ENCODE peak calls at places on chromosome 18, in ten cellular contexts. One of them, this sample, is unnamed.

GRCh38 chr18:33577688-33578370 is at the start of gene ASXL3:
- DNase-seq in tibial artery: peak; percentile 41
- DNase-seq in endodermal cell: peak; percentile 61
- DNase-seq in AG20443: peak; percentile 53
- DNase-seq in MV-4-11: no peak
- DNase-seq in psoas muscle: peak; percentile 37
- DNase-seq in NCI-H1105 treated with DMSO at 0.1 percent for 48 hours: peak; percentile 43
- DNase-seq in brain pericyte: no peak
- DNase-seq in HFF-Myc: no peak
- DNase-seq in hippocampal formation: peak; percentile 78
- DNase-seq in this sample: no peak

GRCh38 chr18:55787674-55788073 is 199.7 kb upstream of the TCF4 start:
- DNase-seq in tibial artery: no peak
- DNase-seq in endodermal cell: no peak
- DNase-seq in AG20443: no peak
- DNase-seq in MV-4-11: no peak
- DNase-seq in psoas muscle: no peak
- DNase-seq in NCI-H1105 treated with DMSO at 0.1 percent for 48 hours: no peak
- DNase-seq in brain pericyte: no peak
- DNase-seq in HFF-Myc: no peak
- DNase-seq in hippocampal formation: no peak
- DNase-seq in this sample: no peak

GRCh38 chr18:49017813-49018552 is 67.2 kb upstream of the SMAD7 start:
- DNase-seq in tibial artery: no peak
- DNase-seq in endodermal cell: peak; percentile 47
- DNase-seq in AG20443: peak; percentile 4
- DNase-seq in MV-4-11: no peak
- DNase-seq in psoas muscle: no peak
- DNase-seq in NCI-H1105 treated with DMSO at 0.1 percent for 48 hours: no peak
- DNase-seq in brain pericyte: no peak
- DNase-seq in HFF-Myc: no peak
- DNase-seq in hippocampal formation: no peak
- DNase-seq in this sample: no peak

GRCh38 chr18:51668101-51668500 is 470.6 kb upstream of the MEX3C start:
- DNase-seq in tibial artery: no peak
- DNase-seq in endodermal cell: peak; percentile 92
- DNase-seq in AG20443: peak; percentile 59
- DNase-seq in MV-4-11: peak; percentile 18
- DNase-seq in psoas muscle: peak; percentile 17
- DNase-seq in NCI-H1105 treated with DMSO at 0.1 percent for 48 hours: peak; percentile 74
- DNase-seq in brain pericyte: no peak
- DNase-seq in HFF-Myc: peak; percentile 1
- DNase-seq in hippocampal formation: peak; percentile 53
- DNase-seq in this sample: peak; percentile 5

GRCh38 chr18:50306944-50307343 is 19.5 kb upstream of the CXXC1 start:
- DNase-seq in tibial artery: no peak
- DNase-seq in endodermal cell: no peak
- DNase-seq in AG20443: no peak
- DNase-seq in MV-4-11: peak; percentile 65
- DNase-seq in psoas muscle: no peak
- DNase-seq in NCI-H1105 treated with DMSO at 0.1 percent for 48 hours: no peak
- DNase-seq in brain pericyte: no peak
- DNase-seq in HFF-Myc: no peak
- DNase-seq in hippocampal formation: no peak
- DNase-seq in this sample: no peak

GRCh38 chr18:2471523-2471922 is 99.8 kb downstream of the METTL4 start:
- DNase-seq in tibial artery: no peak
- DNase-seq in endodermal cell: peak; percentile 58
- DNase-seq in AG20443: no peak
- DNase-seq in MV-4-11: no peak
- DNase-seq in psoas muscle: no peak
- DNase-seq in NCI-H1105 treated with DMSO at 0.1 percent for 48 hours: no peak
- DNase-seq in brain pericyte: no peak
- DNase-seq in HFF-Myc: no peak
- DNase-seq in hippocampal formation: no peak
- DNase-seq in this sample: no peak

GRCh38 chr18:10995576-10995975 is 153.8 kb downstream of the PIEZO2 start:
- DNase-seq in tibial artery: no peak
- DNase-seq in endodermal cell: no peak
- DNase-seq in AG20443: no peak
- DNase-seq in MV-4-11: peak; percentile 73
- DNase-seq in psoas muscle: no peak
- DNase-seq in NCI-H1105 treated with DMSO at 0.1 percent for 48 hours: no peak
- DNase-seq in brain pericyte: no peak
- DNase-seq in HFF-Myc: no peak
- DNase-seq in hippocampal formation: no peak
- DNase-seq in this sample: no peak

GRCh38 chr18:44149706-44150105 is 531.0 kb upstream of the SETBP1 start:
- DNase-seq in tibial artery: no peak
- DNase-seq in endodermal cell: no peak
- DNase-seq in AG20443: peak; percentile 35
- DNase-seq in MV-4-11: no peak
- DNase-seq in psoas muscle: no peak
- DNase-seq in NCI-H1105 treated with DMSO at 0.1 percent for 48 hours: no peak
- DNase-seq in brain pericyte: peak; percentile 47
- DNase-seq in HFF-Myc: peak; percentile 25
- DNase-seq in hippocampal formation: no peak
- DNase-seq in this sample: no peak

GRCh38 chr18:9130195-9130594 is 6.4 kb upstream of the ANKRD12 start:
- DNase-seq in tibial artery: no peak
- DNase-seq in endodermal cell: no peak
- DNase-seq in AG20443: no peak
- DNase-seq in MV-4-11: no peak
- DNase-seq in psoas muscle: no peak
- DNase-seq in NCI-H1105 treated with DMSO at 0.1 percent for 48 hours: no peak
- DNase-seq in brain pericyte: no peak
- DNase-seq in HFF-Myc: no peak
- DNase-seq in hippocampal formation: no peak
- DNase-seq in this sample: no peak

GRCh38 chr18:3397031-3397750 is 52.8 kb upstream of the TGIF1 start:
- DNase-seq in tibial artery: no peak
- DNase-seq in endodermal cell: no peak
- DNase-seq in AG20443: no peak
- DNase-seq in MV-4-11: no peak
- DNase-seq in psoas muscle: no peak
- DNase-seq in NCI-H1105 treated with DMSO at 0.1 percent for 48 hours: no peak
- DNase-seq in brain pericyte: no peak
- DNase-seq in HFF-Myc: no peak
- DNase-seq in hippocampal formation: peak; percentile 41
- DNase-seq in this sample: no peak

GRCh38 chr18:43279015-43279758 is 1.9 kb upstream of the SYT4 start:
- DNase-seq in tibial artery: no peak
- DNase-seq in endodermal cell: peak; percentile 72
- DNase-seq in AG20443: no peak
- DNase-seq in MV-4-11: peak; percentile 6
- DNase-seq in psoas muscle: no peak
- DNase-seq in NCI-H1105 treated with DMSO at 0.1 percent for 48 hours: peak; percentile 98
- DNase-seq in brain pericyte: no peak
- DNase-seq in HFF-Myc: no peak
- DNase-seq in hippocampal formation: peak; percentile 2
- DNase-seq in this sample: no peak

GRCh38 chr18:58098706-58099105 is 54.7 kb downstream of the NEDD4L start:
- DNase-seq in tibial artery: no peak
- DNase-seq in endodermal cell: no peak
- DNase-seq in AG20443: no peak
- DNase-seq in MV-4-11: no peak
- DNase-seq in psoas muscle: no peak
- DNase-seq in NCI-H1105 treated with DMSO at 0.1 percent for 48 hours: no peak
- DNase-seq in brain pericyte: no peak
- DNase-seq in HFF-Myc: peak; percentile 44
- DNase-seq in hippocampal formation: no peak
- DNase-seq in this sample: no peak

GRCh38 chr18:34028341-34028740 is 196.4 kb downstream of the NOL4 start:
- DNase-seq in tibial artery: no peak
- DNase-seq in endodermal cell: no peak
- DNase-seq in AG20443: no peak
- DNase-seq in MV-4-11: no peak
- DNase-seq in psoas muscle: no peak
- DNase-seq in NCI-H1105 treated with DMSO at 0.1 percent for 48 hours: no peak
- DNase-seq in brain pericyte: no peak
- DNase-seq in HFF-Myc: no peak
- DNase-seq in hippocampal formation: no peak
- DNase-seq in this sample: no peak

GRCh38 chr18:23703057-23703986 is 14.1 kb downstream of the LAMA3 start:
- DNase-seq in tibial artery: no peak
- DNase-seq in endodermal cell: no peak
- DNase-seq in AG20443: peak; percentile 73
- DNase-seq in MV-4-11: peak; percentile 41
- DNase-seq in psoas muscle: no peak
- DNase-seq in NCI-H1105 treated with DMSO at 0.1 percent for 48 hours: peak; percentile 42
- DNase-seq in brain pericyte: peak; percentile 53
- DNase-seq in HFF-Myc: peak; percentile 59
- DNase-seq in hippocampal formation: no peak
- DNase-seq in this sample: peak; percentile 48

GRCh38 chr18:26002375-26002774 is 88.0 kb downstream of the SS18 start:
- DNase-seq in tibial artery: no peak
- DNase-seq in endodermal cell: no peak
- DNase-seq in AG20443: no peak
- DNase-seq in MV-4-11: no peak
- DNase-seq in psoas muscle: no peak
- DNase-seq in NCI-H1105 treated with DMSO at 0.1 percent for 48 hours: no peak
- DNase-seq in brain pericyte: no peak
- DNase-seq in HFF-Myc: no peak
- DNase-seq in hippocampal formation: no peak
- DNase-seq in this sample: no peak

GRCh38 chr18:2387588-2387987 is 183.7 kb downstream of the METTL4 start:
- DNase-seq in tibial artery: no peak
- DNase-seq in endodermal cell: no peak
- DNase-seq in AG20443: no peak
- DNase-seq in MV-4-11: no peak
- DNase-seq in psoas muscle: no peak
- DNase-seq in NCI-H1105 treated with DMSO at 0.1 percent for 48 hours: no peak
- DNase-seq in brain pericyte: no peak
- DNase-seq in HFF-Myc: no peak
- DNase-seq in hippocampal formation: no peak
- DNase-seq in this sample: no peak

GRCh38 chr18:45688113-45688512 is 35.9 kb upstream of the SLC14A1 start:
- DNase-seq in tibial artery: no peak
- DNase-seq in endodermal cell: no peak
- DNase-seq in AG20443: no peak
- DNase-seq in MV-4-11: peak; percentile 28
- DNase-seq in psoas muscle: no peak
- DNase-seq in NCI-H1105 treated with DMSO at 0.1 percent for 48 hours: no peak
- DNase-seq in brain pericyte: peak; percentile 18
- DNase-seq in HFF-Myc: no peak
- DNase-seq in hippocampal formation: no peak
- DNase-seq in this sample: no peak

GRCh38 chr18:13813271-13813849 is 10.6 kb upstream of the MC5R start:
- DNase-seq in tibial artery: peak; percentile 77
- DNase-seq in endodermal cell: peak; percentile 87
- DNase-seq in AG20443: peak; percentile 88
- DNase-seq in MV-4-11: peak; percentile 41
- DNase-seq in psoas muscle: peak; percentile 41
- DNase-seq in NCI-H1105 treated with DMSO at 0.1 percent for 48 hours: peak; percentile 54
- DNase-seq in brain pericyte: peak; percentile 5
- DNase-seq in HFF-Myc: no peak
- DNase-seq in hippocampal formation: peak; percentile 42
- DNase-seq in this sample: peak; percentile 45

GRCh38 chr18:11498821-11499220 is 110.6 kb upstream of the SLC35G4 start:
- DNase-seq in tibial artery: no peak
- DNase-seq in endodermal cell: no peak
- DNase-seq in AG20443: no peak
- DNase-seq in MV-4-11: no peak
- DNase-seq in psoas muscle: no peak
- DNase-seq in NCI-H1105 treated with DMSO at 0.1 percent for 48 hours: no peak
- DNase-seq in brain pericyte: no peak
- DNase-seq in HFF-Myc: no peak
- DNase-seq in hippocampal formation: no peak
- DNase-seq in this sample: no peak

GRCh38 chr18:61199131-61199903 is 133.9 kb upstream of the CDH20 start:
- DNase-seq in tibial artery: no peak
- DNase-seq in endodermal cell: no peak
- DNase-seq in AG20443: peak; percentile 42
- DNase-seq in MV-4-11: no peak
- DNase-seq in psoas muscle: no peak
- DNase-seq in NCI-H1105 treated with DMSO at 0.1 percent for 48 hours: no peak
- DNase-seq in brain pericyte: no peak
- DNase-seq in HFF-Myc: no peak
- DNase-seq in hippocampal formation: no peak
- DNase-seq in this sample: no peak

GRCh38 chr18:34978533-34978893 is 62.7 kb upstream of the MAPRE2 start:
- DNase-seq in tibial artery: no peak
- DNase-seq in endodermal cell: peak; percentile 42
- DNase-seq in AG20443: no peak
- DNase-seq in MV-4-11: no peak
- DNase-seq in psoas muscle: no peak
- DNase-seq in NCI-H1105 treated with DMSO at 0.1 percent for 48 hours: peak; percentile 28
- DNase-seq in brain pericyte: no peak
- DNase-seq in HFF-Myc: no peak
- DNase-seq in hippocampal formation: no peak
- DNase-seq in this sample: no peak

GRCh38 chr18:72223733-72224132 is 320.4 kb downstream of the CBLN2 start:
- DNase-seq in tibial artery: no peak
- DNase-seq in endodermal cell: no peak
- DNase-seq in AG20443: no peak
- DNase-seq in MV-4-11: no peak
- DNase-seq in psoas muscle: no peak
- DNase-seq in NCI-H1105 treated with DMSO at 0.1 percent for 48 hours: no peak
- DNase-seq in brain pericyte: no peak
- DNase-seq in HFF-Myc: no peak
- DNase-seq in hippocampal formation: no peak
- DNase-seq in this sample: no peak

GRCh38 chr18:46325836-46326235 is 221.7 kb downstream of the HAUS1 start:
- DNase-seq in tibial artery: no peak
- DNase-seq in endodermal cell: peak; percentile 35
- DNase-seq in AG20443: no peak
- DNase-seq in MV-4-11: no peak
- DNase-seq in psoas muscle: no peak
- DNase-seq in NCI-H1105 treated with DMSO at 0.1 percent for 48 hours: no peak
- DNase-seq in brain pericyte: no peak
- DNase-seq in HFF-Myc: no peak
- DNase-seq in hippocampal formation: no peak
- DNase-seq in this sample: no peak

GRCh38 chr18:27789406-27789805 is 387.5 kb downstream of the CDH2 start:
- DNase-seq in tibial artery: no peak
- DNase-seq in endodermal cell: no peak
- DNase-seq in AG20443: no peak
- DNase-seq in MV-4-11: no peak
- DNase-seq in psoas muscle: no peak
- DNase-seq in NCI-H1105 treated with DMSO at 0.1 percent for 48 hours: no peak
- DNase-seq in brain pericyte: no peak
- DNase-seq in HFF-Myc: no peak
- DNase-seq in hippocampal formation: no peak
- DNase-seq in this sample: no peak

GRCh38 chr18:11494093-11494492 is 115.3 kb upstream of the SLC35G4 start:
- DNase-seq in tibial artery: no peak
- DNase-seq in endodermal cell: no peak
- DNase-seq in AG20443: peak; percentile 27
- DNase-seq in MV-4-11: no peak
- DNase-seq in psoas muscle: no peak
- DNase-seq in NCI-H1105 treated with DMSO at 0.1 percent for 48 hours: no peak
- DNase-seq in brain pericyte: no peak
- DNase-seq in HFF-Myc: no peak
- DNase-seq in hippocampal formation: no peak
- DNase-seq in this sample: no peak

GRCh38 chr18:7590800-7591560 is 23.9 kb downstream of the PTPRM start:
- DNase-seq in tibial artery: no peak
- DNase-seq in endodermal cell: no peak
- DNase-seq in AG20443: no peak
- DNase-seq in MV-4-11: peak; percentile 22
- DNase-seq in psoas muscle: no peak
- DNase-seq in NCI-H1105 treated with DMSO at 0.1 percent for 48 hours: no peak
- DNase-seq in brain pericyte: no peak
- DNase-seq in HFF-Myc: no peak
- DNase-seq in hippocampal formation: no peak
- DNase-seq in this sample: no peak

GRCh38 chr18:61679836-61680235 is 213.0 kb downstream of the RNF152 start:
- DNase-seq in tibial artery: no peak
- DNase-seq in endodermal cell: no peak
- DNase-seq in AG20443: no peak
- DNase-seq in MV-4-11: no peak
- DNase-seq in psoas muscle: no peak
- DNase-seq in NCI-H1105 treated with DMSO at 0.1 percent for 48 hours: no peak
- DNase-seq in brain pericyte: peak; percentile 13
- DNase-seq in HFF-Myc: no peak
- DNase-seq in hippocampal formation: no peak
- DNase-seq in this sample: no peak

GRCh38 chr18:37484893-37485834 is 80.4 kb downstream of the CELF4 start:
- DNase-seq in tibial artery: no peak
- DNase-seq in endodermal cell: peak; percentile 90
- DNase-seq in AG20443: peak; percentile 74
- DNase-seq in MV-4-11: no peak
- DNase-seq in psoas muscle: peak; percentile 19
- DNase-seq in NCI-H1105 treated with DMSO at 0.1 percent for 48 hours: peak; percentile 50
- DNase-seq in brain pericyte: no peak
- DNase-seq in HFF-Myc: no peak
- DNase-seq in hippocampal formation: no peak
- DNase-seq in this sample: no peak